ENCODE peak calls at places on chromosomes 2 and 18, in seven cellular contexts. P is epithelial cell of prostate, F is GM06990, Z is spleen, H is NCI-H2107, T is KG1, M is sigmoid colon. W is an unnamed sample.

GRCh38 chr18:46416706-46417638 is 240.0 kb downstream of the LOXHD1 start:
- DNase-seq in P (no peak), F (no peak), Z (no peak), H (no peak), T (no peak), M (no peak), W (no peak)

GRCh38 chr2:132909427-132909826 is 239.4 kb upstream of the LYPD1 start:
- DNase-seq in P (no peak), F (no peak), Z (no peak), H (no peak), T (no peak), M (no peak), W (no peak)

GRCh38 chr2:27809761-27810241 is 38.3 kb downstream of the MRPL33 start:
- DNase-seq in P (peak; percentile 64), F (no peak), Z (no peak), H (no peak), T (no peak), M (no peak), W (peak; percentile 88)

GRCh38 chr18:67408240-67408639 is 108.3 kb downstream of the DSEL start:
- DNase-seq in P (no peak), F (no peak), Z (no peak), H (no peak), T (no peak), M (no peak), W (no peak)

GRCh38 chr2:96143231-96143847 is 1.9 kb downstream of the DUSP2 start:
- DNase-seq in P (no peak), F (no peak), Z (peak; percentile 66), H (no peak), T (no peak), M (peak; percentile 56), W (no peak)

GRCh38 chr2:171792157-171792556 is 101.9 kb downstream of the SLC25A12 start:
- DNase-seq in P (no peak), F (no peak), Z (no peak), H (no peak), T (no peak), M (no peak), W (no peak)

GRCh38 chr18:41642756-41643155 is 312.3 kb upstream of the PIK3C3 start:
- DNase-seq in P (no peak), F (no peak), Z (no peak), H (no peak), T (no peak), M (no peak), W (no peak)

GRCh38 chr18:49100226-49100968 is 149.6 kb upstream of the SMAD7 start:
- DNase-seq in P (peak; percentile 16), F (no peak), Z (no peak), H (no peak), T (no peak), M (no peak), W (no peak)

GRCh38 chr2:27306657-27307544 is 1.3 kb downstream of the UCN start:
- DNase-seq in P (no peak), F (no peak), Z (peak; percentile 74), H (no peak), T (no peak), M (no peak), W (no peak)

GRCh38 chr2:180057706-180058412 is 50.8 kb upstream of the CWC22 start:
- DNase-seq in P (no peak), F (no peak), Z (no peak), H (no peak), T (no peak), M (no peak), W (no peak)

GRCh38 chr2:88658890-88659881 is 31.9 kb upstream of the EIF2AK3 start:
- DNase-seq in P (no peak), F (no peak), Z (no peak), H (peak; percentile 86), T (no peak), M (peak; percentile 76), W (peak; percentile 62)

GRCh38 chr2:119349289-119349688 is 17.3 kb downstream of the C2orf76 start:
- DNase-seq in P (peak; percentile 26), F (no peak), Z (no peak), H (no peak), T (no peak), M (no peak), W (peak; percentile 47)

GRCh38 chr2:28359222-28360065 is 33.2 kb upstream of the FOSL2 start:
- DNase-seq in P (no peak), F (peak; percentile 66), Z (peak; percentile 90), H (no peak), T (peak; percentile 81), M (no peak), W (no peak)

GRCh38 chr2:230668184-230668938 is 44.3 kb upstream of the CAB39 start:
- DNase-seq in P (no peak), F (peak; percentile 82), Z (peak; percentile 85), H (no peak), T (no peak), M (no peak), W (peak; percentile 88)

GRCh38 chr2:151060334-151060733 is 201.3 kb downstream of the RBM43 start:
- DNase-seq in P (no peak), F (no peak), Z (no peak), H (no peak), T (no peak), M (no peak), W (no peak)

GRCh38 chr2:201781583-201782051 is 884 bp upstream of the ALS2 start:
- DNase-seq in P (no peak), F (no peak), Z (no peak), H (no peak), T (no peak), M (peak; percentile 69), W (no peak)

GRCh38 chr2:200305797-200306718 is at the start of gene SPATS2L:
- DNase-seq in P (no peak), F (peak; percentile 80), Z (peak; percentile 89), H (no peak), T (no peak), M (peak; percentile 93), W (no peak)

GRCh38 chr18:74478876-74479275 is 17.3 kb upstream of the CNDP2 start:
- DNase-seq in P (no peak), F (no peak), Z (no peak), H (no peak), T (no peak), M (no peak), W (peak; percentile 55)

GRCh38 chr2:43070676-43071491 is 155.5 kb downstream of the ZFP36L2 start:
- DNase-seq in P (no peak), F (no peak), Z (peak; percentile 66), H (no peak), T (no peak), M (no peak), W (no peak)

GRCh38 chr18:45316127-45316526 is 299.1 kb upstream of the SLC14A2 start:
- DNase-seq in P (no peak), F (no peak), Z (no peak), H (no peak), T (no peak), M (no peak), W (no peak)

GRCh38 chr2:23630111-23630480 is 245.1 kb downstream of the KLHL29 start:
- DNase-seq in P (no peak), F (no peak), Z (peak; percentile 64), H (no peak), T (no peak), M (no peak), W (no peak)

GRCh38 chr2:149586063-149586462 is 1.5 kb downstream of the MMADHC start:
- DNase-seq in P (no peak), F (no peak), Z (no peak), H (no peak), T (no peak), M (no peak), W (no peak)

GRCh38 chr2:86441789-86442641 is 844 bp downstream of the KDM3A start:
- DNase-seq in P (no peak), F (peak; percentile 78), Z (peak; percentile 94), H (no peak), T (peak; percentile 35), M (peak; percentile 73), W (peak; percentile 52)

GRCh38 chr2:40809156-40809555 is 357.3 kb upstream of the SLC8A1 start:
- DNase-seq in P (no peak), F (no peak), Z (no peak), H (no peak), T (no peak), M (no peak), W (no peak)

GRCh38 chr2:6352906-6353515 is 512.7 kb downstream of the CMPK2 start:
- DNase-seq in P (no peak), F (peak; percentile 20), Z (peak; percentile 76), H (no peak), T (no peak), M (no peak), W (peak; percentile 46)

GRCh38 chr2:173218331-173219056 is 136.2 kb upstream of the CDCA7 start:
- DNase-seq in P (no peak), F (no peak), Z (no peak), H (no peak), T (no peak), M (no peak), W (no peak)

GRCh38 chr2:59034791-59035190 is 793.7 kb upstream of the FANCL start:
- DNase-seq in P (no peak), F (no peak), Z (no peak), H (no peak), T (no peak), M (peak; percentile 72), W (no peak)

GRCh38 chr2:169507698-169508097 is 1.8 kb upstream of the KLHL41 start:
- DNase-seq in P (peak; percentile 51), F (no peak), Z (no peak), H (no peak), T (no peak), M (no peak), W (peak; percentile 62)

GRCh38 chr2:156279446-156279845 is 53.1 kb downstream of the NR4A2 start:
- DNase-seq in P (peak; percentile 5), F (no peak), Z (no peak), H (no peak), T (no peak), M (no peak), W (no peak)

GRCh38 chr2:9251154-9252001 is 44.8 kb downstream of the ASAP2 start:
- DNase-seq in P (peak; percentile 63), F (no peak), Z (no peak), H (no peak), T (no peak), M (no peak), W (peak; percentile 94)

GRCh38 chr18:8660316-8660715 is 45.0 kb upstream of the MTCL1 start:
- DNase-seq in P (no peak), F (no peak), Z (no peak), H (no peak), T (no peak), M (no peak), W (no peak)

GRCh38 chr18:10526211-10526949 is 553 bp downstream of the NAPG start:
- DNase-seq in P (no peak), F (no peak), Z (peak; percentile 94), H (no peak), T (peak; percentile 48), M (peak; percentile 81), W (no peak)